ENCODE peak calls at places on chromosomes 1 and 21, in seven cellular contexts. E is HCT116, M is breast epithelium, I is body of pancreas, N is IMR-90, A is GM12878, R is adrenal gland. S is an unnamed sample.

GRCh38 chr1:209335090-209335692 is 248.3 kb upstream of the CAMK1G start:
- DNase-seq in A (no peak), M (no peak), I (peak), N (peak), E (peak), R (peak), S (peak)

GRCh38 chr1:18886003-18886335 is 16.4 kb downstream of the ALDH4A1 start:
- DNase-seq in M (no peak), I (no peak), E (no peak), N (peak), R (peak), A (no peak), S (no peak)

GRCh38 chr1:156807627-156808026 is 9.0 kb downstream of the SH2D2A start:
- DNase-seq in I (no peak), E (no peak), A (no peak), M (no peak), R (no peak), N (no peak), S (no peak)

GRCh38 chr1:20983297-20983889 is 193.3 kb downstream of the EIF4G3 start:
- DNase-seq in N (no peak), I (no peak), E (no peak), M (no peak), A (no peak), R (no peak), S (no peak)

GRCh38 chr1:154972517-154973343 is 1.8 kb upstream of the CKS1B start:
- DNase-seq in R (peak), M (peak), E (peak), I (peak), N (peak), A (no peak), S (peak)

GRCh38 chr1:150578278-150579109 is 916 bp downstream of the MCL1 start:
- DNase-seq in M (peak), A (no peak), E (no peak), I (no peak), N (peak), R (peak), S (peak)

GRCh38 chr1:172003766-172004530 is 162.7 kb downstream of the DNM3 start:
- DNase-seq in R (no peak), A (no peak), N (peak), M (no peak), I (no peak), E (no peak), S (no peak)

GRCh38 chr21:46183910-46184624 is at the start of gene SPATC1L:
- DNase-seq in M (peak), A (peak), I (peak), E (no peak), R (peak), N (peak), S (peak)

GRCh38 chr1:208090776-208091291 is 153.3 kb downstream of the PLXNA2 start:
- DNase-seq in M (no peak), A (no peak), E (no peak), I (no peak), N (no peak), R (no peak), S (no peak)

GRCh38 chr1:63261736-63262142 is 60.6 kb upstream of the FOXD3 start:
- DNase-seq in M (no peak), A (no peak), I (no peak), R (no peak), N (no peak), E (no peak), S (no peak)

GRCh38 chr1:173669491-173669941 is at the start of gene ANKRD45:
- DNase-seq in R (peak), N (peak), E (no peak), I (peak), M (no peak), A (no peak), S (peak)

GRCh38 chr1:89873250-89873649 is 52.4 kb downstream of the LRRC8D start:
- DNase-seq in M (no peak), I (no peak), N (peak), E (no peak), A (no peak), R (no peak), S (no peak)

GRCh38 chr1:78619803-78620579 is at the start of gene IFI44L:
- DNase-seq in A (peak), I (peak), N (peak), M (peak), E (no peak), R (peak), S (peak)

GRCh38 chr1:90761156-90761555 is 44.1 kb upstream of the BARHL2 start:
- DNase-seq in I (no peak), A (no peak), E (no peak), M (no peak), R (no peak), N (no peak), S (no peak)

GRCh38 chr1:209433649-209434031 is 149.9 kb upstream of the CAMK1G start:
- DNase-seq in N (no peak), I (no peak), E (no peak), M (no peak), R (no peak), A (no peak), S (no peak)

GRCh38 chr1:42931108-42931539 is 27.5 kb downstream of the SLC2A1 start:
- DNase-seq in I (no peak), M (no peak), E (no peak), A (peak), N (peak), R (no peak), S (no peak)

GRCh38 chr1:114558548-114558947 is 22.9 kb downstream of the BCAS2 start:
- DNase-seq in E (peak), I (no peak), R (no peak), A (no peak), N (no peak), M (no peak), S (no peak)

GRCh38 chr1:155834296-155834926 is 22.6 kb downstream of the GON4L start:
- DNase-seq in R (peak), M (no peak), E (no peak), N (peak), A (no peak), I (no peak), S (no peak)

GRCh38 chr1:147472953-147473734 is 68.2 kb upstream of the BCL9 start:
- DNase-seq in N (peak), M (no peak), I (no peak), E (no peak), A (no peak), R (no peak), S (no peak)

GRCh38 chr1:216805233-216805632 is 82.0 kb upstream of the ESRRG start:
- DNase-seq in E (no peak), M (no peak), R (no peak), A (no peak), I (no peak), N (peak), S (no peak)

GRCh38 chr1:156391145-156391677 is 22.2 kb downstream of the RHBG start:
- DNase-seq in N (no peak), I (no peak), R (no peak), A (no peak), M (no peak), E (no peak), S (no peak)

GRCh38 chr1:65429806-65430205 is 9.3 kb downstream of the LEPR start:
- DNase-seq in R (peak), I (no peak), M (peak), E (no peak), N (peak), A (no peak), S (no peak)

GRCh38 chr21:44527983-44528633 is 11.9 kb downstream of the KRTAP10-1 start:
- DNase-seq in E (no peak), R (no peak), I (peak), M (no peak), A (no peak), N (no peak), S (no peak)

GRCh38 chr1:231421616-231421970 is 494 bp downstream of the EGLN1 start:
- DNase-seq in N (peak), M (no peak), R (peak), I (peak), A (no peak), E (no peak), S (peak)

GRCh38 chr1:47191940-47192457 is 2.2 kb upstream of the PDZK1IP1 start:
- DNase-seq in N (no peak), I (no peak), R (no peak), A (no peak), E (no peak), M (peak), S (no peak)

GRCh38 chr1:220579317-220579716 is 51.4 kb downstream of the MARK1 start:
- DNase-seq in R (no peak), M (no peak), N (no peak), A (no peak), E (no peak), I (no peak), S (no peak)

GRCh38 chr1:151825811-151826660 is 5.6 kb downstream of the RORC start:
- DNase-seq in E (no peak), I (no peak), M (no peak), N (no peak), R (no peak), A (no peak), S (peak)

GRCh38 chr1:232744847-232745246 is 60.4 kb upstream of the MAP10 start:
- DNase-seq in M (no peak), I (no peak), R (no peak), N (no peak), E (no peak), A (no peak), S (no peak)

GRCh38 chr1:204083491-204083890 is 10.6 kb downstream of the SOX13 start:
- DNase-seq in M (no peak), R (no peak), E (no peak), N (no peak), A (no peak), I (no peak), S (no peak)

GRCh38 chr1:222387020-222387816 is 160.7 kb downstream of the HHIPL2 start:
- DNase-seq in R (no peak), I (no peak), N (no peak), E (peak), M (no peak), A (no peak), S (peak)

GRCh38 chr1:16394178-16394521 is 27.1 kb downstream of the SZRD1 start:
- DNase-seq in N (no peak), E (no peak), M (no peak), A (no peak), I (no peak), R (no peak), S (no peak)

GRCh38 chr1:41900611-41901444 is 17.9 kb downstream of the HIVEP3 start:
- DNase-seq in A (no peak), E (no peak), M (no peak), R (no peak), I (no peak), N (peak), S (no peak)

GRCh38 chr1:29133861-29134694 is 10.4 kb upstream of the TMEM200B start:
- DNase-seq in E (no peak), R (no peak), A (no peak), M (no peak), N (no peak), I (no peak), S (peak)
- H3K4me3 ChIP-seq in E (no peak), R (no peak), A (no peak), M (no peak), N (no peak), I (no peak), S (no peak)

GRCh38 chr1:11881749-11882441 is 23.1 kb upstream of the NPPB start:
- DNase-seq in A (no peak), E (no peak), I (no peak), R (no peak), M (no peak), N (no peak), S (no peak)

GRCh38 chr1:11878891-11879190 is 20.1 kb upstream of the NPPB start:
- DNase-seq in E (no peak), N (no peak), I (no peak), A (no peak), R (no peak), M (no peak), S (no peak)

GRCh38 chr1:11879311-11880180 is 20.8 kb upstream of the NPPB start:
- DNase-seq in I (no peak), R (no peak), M (no peak), A (no peak), E (no peak), N (no peak), S (no peak)

GRCh38 chr1:11880911-11881748 is 22.4 kb upstream of the NPPB start:
- DNase-seq in M (no peak), E (no peak), N (no peak), A (no peak), R (no peak), I (no peak), S (no peak)

GRCh38 chr1:11880181-11880575 is 21.4 kb upstream of the NPPB start:
- DNase-seq in N (no peak), I (no peak), M (no peak), A (no peak), E (no peak), R (no peak), S (no peak)
- H3K27ac ChIP-seq in N (no peak), I (no peak), M (no peak), A (no peak), E (no peak), R (no peak), S (no peak)

GRCh38 chr1:201481004-201481380 is 12.0 kb upstream of the PHLDA3 start:
- DNase-seq in I (peak), M (peak), A (no peak), R (no peak), N (no peak), E (no peak), S (no peak)

GRCh38 chr1:201482755-201483154 is 13.8 kb upstream of the PHLDA3 start:
- DNase-seq in I (no peak), A (no peak), M (peak), R (no peak), N (no peak), E (no peak), S (no peak)

GRCh38 chr1:201480231-201481003 is 11.4 kb upstream of the PHLDA3 start:
- DNase-seq in N (no peak), R (peak), E (peak), A (no peak), I (peak), M (peak), S (peak)

GRCh38 chr1:201483373-201483949 is 14.5 kb upstream of the PHLDA3 start:
- DNase-seq in A (no peak), R (no peak), N (no peak), I (no peak), M (peak), E (no peak), S (no peak)

DNA sequence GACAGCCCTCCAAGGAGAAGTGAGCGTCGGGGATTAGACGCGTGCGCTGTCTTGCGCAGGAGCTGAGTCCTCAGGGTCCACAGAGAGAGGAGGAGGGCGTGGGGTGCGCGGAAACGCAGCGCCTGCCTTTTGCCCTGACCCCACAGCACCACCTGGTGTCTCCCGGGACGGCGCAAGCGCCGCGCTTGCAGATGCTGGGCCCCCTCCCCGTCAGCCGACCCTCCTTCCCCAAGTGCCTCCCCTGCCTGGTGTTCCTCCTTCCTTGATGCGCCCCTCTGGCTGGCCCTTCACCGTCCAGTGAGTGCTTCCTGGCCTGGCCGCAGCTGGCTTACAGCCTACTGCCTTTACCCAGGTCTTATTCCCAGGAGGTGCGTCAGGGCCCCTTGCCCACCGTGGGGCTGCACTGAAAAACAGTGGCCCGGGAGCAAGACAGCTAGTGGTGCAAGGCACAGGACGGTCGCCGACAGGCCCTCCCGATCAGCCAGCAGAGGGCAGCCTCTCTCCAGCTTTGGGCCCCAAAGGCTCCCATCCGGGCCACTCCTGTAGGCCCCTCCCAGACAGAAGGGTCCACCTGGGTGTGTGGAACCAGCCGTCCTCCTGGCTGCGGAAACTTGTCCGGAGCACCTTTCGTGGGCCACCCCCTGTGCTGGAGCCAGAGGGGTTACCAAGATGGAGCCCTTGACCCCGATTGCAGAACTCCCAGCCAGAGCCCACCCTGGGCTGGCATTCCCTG is 12.9 kb upstream of the PHLDA3 start:
- DNase-seq in E (peak), I (peak), M (peak), N (peak), R (peak), A (peak), S (peak)
- TF ChIP-seq POLR2A in E (no peak), I (no peak), M (no peak), N (no peak), R (no peak), A (no peak), S (no peak)

GRCh38 chr1:26530540-26530897 is 958 bp downstream of the RPS6KA1 start:
- DNase-seq in I (no peak), A (no peak), R (no peak), N (no peak), M (no peak), E (no peak), S (no peak)
- H3K4me3 ChIP-seq in I (peak), A (peak), R (peak), N (no peak), M (peak), E (peak), S (peak)

GRCh38 chr1:1100296-1100695 is 15.6 kb downstream of the C1orf159 start:
- DNase-seq in E (no peak), A (no peak), I (no peak), R (no peak), M (no peak), N (no peak), S (peak)

GRCh38 chr1:1093610-1093943 is 19.5 kb upstream of the RNF223 start:
- DNase-seq in A (no peak), R (no peak), M (no peak), E (no peak), N (no peak), I (no peak), S (no peak)

GRCh38 chr1:1101503-1101902 is 14.4 kb downstream of the C1orf159 start:
- DNase-seq in M (no peak), I (no peak), N (no peak), R (no peak), A (no peak), E (no peak), S (no peak)

GRCh38 chr1:1099506-1100183 is 16.2 kb downstream of the C1orf159 start:
- DNase-seq in N (no peak), M (no peak), I (no peak), A (no peak), E (no peak), R (no peak), S (no peak)

GRCh38 chr1:1098656-1099425 is 17.0 kb downstream of the C1orf159 start:
- DNase-seq in N (no peak), E (no peak), A (no peak), R (no peak), I (no peak), M (no peak), S (no peak)
- H3K27ac ChIP-seq in N (no peak), E (no peak), A (no peak), R (no peak), I (no peak), M (no peak), S (no peak)

GRCh38 chr21:38807987-38808386 is 2.3 kb downstream of the ETS2 start:
- DNase-seq in E (no peak), A (no peak), N (peak), R (no peak), I (no peak), M (no peak), S (no peak)
- TF ChIP-seq POLR2A in E (no peak), A (no peak), N (peak), R (no peak), I (no peak), M (no peak), S (no peak)

DNA sequence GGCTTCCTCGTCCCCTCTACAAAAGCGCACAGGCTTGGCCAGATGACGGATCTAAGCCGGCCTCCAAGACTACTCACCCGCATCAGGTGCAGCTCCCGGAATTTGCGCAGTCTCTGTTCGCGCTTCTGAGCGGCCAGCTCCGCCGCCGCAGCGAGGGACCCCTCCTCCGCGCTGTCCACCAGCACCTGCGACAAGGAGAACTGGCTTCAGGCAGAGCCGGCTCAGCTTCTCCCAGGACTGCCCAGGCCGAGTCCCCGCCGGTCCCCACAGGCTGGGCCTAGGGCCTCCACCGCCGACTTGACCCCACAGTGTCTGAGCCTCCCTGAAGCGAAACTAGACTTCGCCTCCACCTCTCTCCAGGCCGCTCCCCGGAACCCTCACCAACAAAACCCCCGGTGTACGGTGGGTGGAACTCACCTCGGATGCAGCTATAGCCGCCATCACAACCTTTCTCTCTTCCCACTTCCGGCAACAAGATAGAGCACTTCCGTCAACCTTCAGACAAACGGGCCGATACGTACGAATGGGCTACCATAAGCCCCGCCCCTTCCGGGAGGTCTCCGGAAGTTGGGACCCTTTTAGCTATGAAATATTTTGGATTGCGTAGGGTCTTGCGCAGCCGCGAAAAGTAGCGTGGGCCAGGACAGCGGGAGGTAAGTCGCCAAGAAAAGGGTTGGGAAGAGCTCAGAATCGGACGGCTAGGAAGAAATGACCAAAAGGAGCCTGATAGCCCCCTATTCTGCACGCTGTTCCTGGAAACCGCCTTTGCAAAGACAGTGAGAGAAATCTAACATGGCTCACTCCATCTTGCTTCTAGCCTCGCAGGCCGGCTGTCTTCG is at the start of gene SYF2:
- DNase-seq in R (peak), M (peak), A (peak), I (peak), N (peak), E (peak), S (peak)
- H3K4me3 ChIP-seq in R (peak), M (peak), A (peak), I (peak), N (peak), E (peak), S (peak)

S was measured in testis.